ENCODE peak calls at places on chromosomes 11 and 22, in six cellular contexts. K, P, T, C, Q and O are unnamed samples.

GRCh38 chr11:11981840-11982239 is 26.6 kb downstream of the DKK3 start:
- DNase-seq in P (no peak), K (no peak), T (no peak), C (no peak), Q (peak), O (no peak)

GRCh38 chr22:27601195-27601594 is 200.4 kb downstream of the MN1 start:
- DNase-seq in P (no peak), T (no peak), C (no peak), Q (no peak), K (no peak), O (no peak)

GRCh38 chr11:64305691-64306562 is 603 bp downstream of the ESRRA start:
- DNase-seq in T (no peak), C (no peak), K (peak), Q (no peak), P (peak), O (no peak)

GRCh38 chr11:117610045-117610444 is 187.0 kb downstream of the DSCAML1 start:
- DNase-seq in K (no peak), Q (no peak), T (no peak), C (peak), P (no peak), O (peak)

GRCh38 chr22:38235240-38235850 is 33.6 kb downstream of the MAFF start:
- DNase-seq in Q (no peak), T (no peak), K (no peak), C (no peak), P (no peak), O (no peak)

GRCh38 chr11:118610773-118611432 is 3.5 kb downstream of the PHLDB1 start:
- DNase-seq in K (no peak), C (no peak), P (peak), Q (no peak), T (peak), O (no peak)

GRCh38 chr11:117438371-117439000 is 110.8 kb downstream of the CEP164 start:
- DNase-seq in P (no peak), C (no peak), K (no peak), T (no peak), Q (no peak), O (peak)

GRCh38 chr11:108997826-108998225 is 333.0 kb downstream of the DDX10 start:
- DNase-seq in T (no peak), Q (no peak), C (no peak), K (no peak), P (no peak), O (no peak)

GRCh38 chr11:35553021-35553420 is 27.6 kb upstream of the PAMR1 start:
- DNase-seq in K (no peak), C (no peak), P (no peak), Q (no peak), T (no peak), O (no peak)

GRCh38 chr11:126444072-126444471 is 88.6 kb downstream of the ST3GAL4 start:
- DNase-seq in P (no peak), C (no peak), Q (no peak), K (no peak), T (no peak), O (no peak)

GRCh38 chr11:61769169-61769920 is 16.9 kb downstream of the MYRF start:
- DNase-seq in K (no peak), Q (no peak), P (no peak), C (peak), T (no peak), O (no peak)